ENCODE peak calls at places on chromosomes 2 and 18, in nine cellular contexts. G is stimulated activated CD8-positive, alpha-beta memory T cell treated with anti-CD3 and anti-CD28 coated beads, Interleukin-15, amount 100 ng/mL, for 4 hours; U is CD8-positive, alpha-beta memory T cell; B is stimulated activated naive CD4-positive, alpha-beta T cell treated with Interleukin-2 at 50 U/mL for 16 hours; X is anterior cingulate cortex; Z is NCI-H82; S is effector memory CD4-positive, alpha-beta T cell; V is activated CD4-positive, alpha-beta T cell treated with anti-CD3 and anti-CD28 coated beads for 48 hours; H is mucosa of descending colon. N is an unnamed sample.
A peak's percentile ranks its signal among the peaks of the same experiment; 100 is the strongest.

GRCh38 chr2:207200136-207200535 is 34.4 kb upstream of the KLF7 start:
- DNase-seq in G (no peak), U (no peak), B (no peak), X (no peak), Z (no peak), S (no peak), V (no peak), H (no peak), N (no peak)

GRCh38 chr2:118150294-118150693 is 62.0 kb downstream of the INSIG2 start:
- DNase-seq in G (no peak), U (no peak), B (no peak), X (no peak), Z (no peak), S (no peak), V (no peak), H (no peak), N (no peak)

GRCh38 chr2:235390816-235391194 is 103.0 kb upstream of the AGAP1 start:
- DNase-seq in G (no peak), U (no peak), B (no peak), X (no peak), Z (no peak), S (no peak), V (no peak), H (no peak), N (no peak)

GRCh38 chr2:9417725-9418124 is 5.6 kb downstream of the ITGB1BP1 start:
- DNase-seq in G (no peak), U (no peak), B (no peak), X (no peak), Z (no peak), S (no peak), V (no peak), H (no peak), N (no peak)

GRCh38 chr2:105782646-105783045 is 37.9 kb downstream of the NCK2 start:
- DNase-seq in G (no peak), U (no peak), B (no peak), X (no peak), Z (no peak), S (no peak), V (no peak), H (no peak), N (no peak)

GRCh38 chr18:57621252-57621607 is 406 bp downstream of the NARS1 start:
- DNase-seq in G (peak; percentile 10), U (no peak), B (peak; percentile 29), X (no peak), Z (peak; percentile 41), S (no peak), V (peak; percentile 42), H (no peak), N (no peak)

GRCh38 chr2:158024288-158024898 is 77.3 kb upstream of the UPP2 start:
- DNase-seq in G (peak; percentile 12), U (no peak), B (peak; percentile 27), X (peak; percentile 63), Z (peak; percentile 90), S (peak; percentile 4), V (peak; percentile 68), H (no peak), N (peak; percentile 53)

GRCh38 chr2:43748333-43748732 is 25.5 kb upstream of the DYNC2LI1 start:
- DNase-seq in G (no peak), U (no peak), B (no peak), X (no peak), Z (no peak), S (no peak), V (peak; percentile 60), H (no peak), N (no peak)

GRCh38 chr2:230043461-230043860 is 25.3 kb downstream of the SLC16A14 start:
- DNase-seq in G (no peak), U (no peak), B (no peak), X (no peak), Z (no peak), S (no peak), V (no peak), H (no peak), N (no peak)

GRCh38 chr18:64409511-64409910 is 260.6 kb upstream of the LINC00305 start:
- DNase-seq in G (no peak), U (no peak), B (no peak), X (no peak), Z (peak; percentile 38), S (no peak), V (no peak), H (no peak), N (peak; percentile 47)

GRCh38 chr2:144426981-144427479 is 92.9 kb downstream of the ZEB2 start:
- DNase-seq in G (no peak), U (no peak), B (no peak), X (no peak), Z (no peak), S (no peak), V (no peak), H (no peak), N (no peak)

GRCh38 chr2:40043191-40043590 is 264.1 kb upstream of the THUMPD2 start:
- DNase-seq in G (no peak), U (no peak), B (no peak), X (no peak), Z (no peak), S (no peak), V (no peak), H (no peak), N (no peak)

GRCh38 chr2:160365691-160366367 is 127.8 kb downstream of the RBMS1 start:
- DNase-seq in G (no peak), U (no peak), B (no peak), X (no peak), Z (no peak), S (no peak), V (no peak), H (peak; percentile 70), N (no peak)

GRCh38 chr2:109513749-109514588 is 99.8 kb downstream of the SEPTIN10 start:
- DNase-seq in G (no peak), U (peak; percentile 4), B (no peak), X (peak; percentile 30), Z (no peak), S (no peak), V (peak; percentile 17), H (no peak), N (peak; percentile 44)

GRCh38 chr2:46344696-46345095 is 47.5 kb downstream of the EPAS1 start:
- DNase-seq in G (no peak), U (no peak), B (no peak), X (no peak), Z (peak; percentile 39), S (no peak), V (no peak), H (no peak), N (no peak)

GRCh38 chr2:42105330-42106256 is 57.8 kb downstream of the PKDCC start:
- DNase-seq in G (peak; percentile 53), U (peak; percentile 82), B (peak; percentile 72), X (no peak), Z (no peak), S (peak; percentile 62), V (peak; percentile 80), H (peak; percentile 85), N (no peak)

GRCh38 chr2:126793885-126794613 is 104.6 kb upstream of the TEX51 start:
- DNase-seq in G (no peak), U (no peak), B (no peak), X (peak; percentile 5), Z (peak; percentile 20), S (no peak), V (no peak), H (no peak), N (no peak)

N was measured in RKO.